ENCODE peak calls at places on chromosome 5, in eight cellular contexts. K is adrenal gland, J is spleen, G is ovary, N is breast epithelium, T is body of pancreas, R is testis, C is tibial nerve. D is an unnamed sample.

GRCh38 chr5:4614088-4614487 is 526.0 kb upstream of the ADAMTS16 start:
- DNase-seq in C (no peak), R (no peak), J (no peak), K (no peak), T (no peak), G (no peak), N (no peak), D (no peak)

GRCh38 chr5:73149540-73149939 is 23.5 kb upstream of the TMEM174 start:
- DNase-seq in T (no peak), J (no peak), R (no peak), G (no peak), K (no peak), N (no peak), C (no peak), D (no peak)

GRCh38 chr5:124986170-124986569 is 239.7 kb upstream of the ZNF608 start:
- DNase-seq in C (no peak), G (no peak), J (no peak), N (no peak), K (no peak), R (no peak), T (no peak), D (no peak)

GRCh38 chr5:148791334-148791667 is 35.1 kb upstream of the ADRB2 start:
- DNase-seq in T (no peak), C (no peak), G (no peak), K (no peak), R (no peak), N (no peak), J (no peak), D (no peak)

GRCh38 chr5:151697452-151697851 is 10.7 kb upstream of the SPARC start:
- DNase-seq in C (no peak), J (no peak), N (no peak), R (no peak), K (no peak), T (no peak), G (no peak), D (no peak)

GRCh38 chr5:145762833-145763232 is 72.3 kb downstream of the PRELID2 start:
- DNase-seq in C (no peak), K (no peak), R (no peak), T (no peak), J (no peak), N (no peak), G (no peak), D (no peak)

GRCh38 chr5:68419637-68420452 is 204.3 kb downstream of the PIK3R1 start:
- DNase-seq in C (peak), R (no peak), N (no peak), T (no peak), K (peak), G (peak), J (no peak), D (peak)

GRCh38 chr5:169647566-169647965 is 10.5 kb downstream of the DOCK2 start:
- DNase-seq in R (no peak), G (no peak), C (no peak), K (no peak), T (no peak), J (no peak), N (no peak), D (no peak)

GRCh38 chr5:111463304-111463703 is 49.0 kb downstream of the STARD4 start:
- DNase-seq in G (no peak), K (no peak), C (no peak), R (no peak), N (no peak), T (no peak), J (no peak), D (no peak)

GRCh38 chr5:111223086-111223789 is 946 bp upstream of the CAMK4 start:
- DNase-seq in J (no peak), N (no peak), C (no peak), K (no peak), T (no peak), R (no peak), G (no peak), D (no peak)

GRCh38 chr5:127088226-127088625 is 14.9 kb upstream of the C5orf63 start:
- DNase-seq in T (no peak), N (no peak), G (no peak), J (no peak), C (no peak), R (no peak), K (no peak), D (no peak)

GRCh38 chr5:155726267-155726666 is 600.7 kb upstream of the SGCD start:
- DNase-seq in R (peak), J (no peak), K (peak), C (peak), N (no peak), G (peak), T (no peak), D (peak)

GRCh38 chr5:137142371-137143243 is 356.5 kb downstream of the SPOCK1 start:
- DNase-seq in N (peak), K (peak), G (no peak), C (peak), T (no peak), R (peak), J (no peak), D (peak)

GRCh38 chr5:175305251-175305650 is 138.7 kb downstream of the DRD1 start:
- DNase-seq in R (no peak), C (no peak), J (no peak), K (no peak), G (no peak), T (no peak), N (no peak), D (no peak)

GRCh38 chr5:8070138-8070537 is 201.2 kb downstream of the MTRR start:
- DNase-seq in N (no peak), T (no peak), K (no peak), J (no peak), G (no peak), R (no peak), C (no peak), D (no peak)

GRCh38 chr5:51732304-51732703 is 349.1 kb downstream of the ISL1 start:
- DNase-seq in R (no peak), J (no peak), N (no peak), C (no peak), G (no peak), K (peak), T (no peak), D (no peak)

GRCh38 chr5:151107738-151108520 is 27.1 kb upstream of the TNIP1 start:
- DNase-seq in N (peak), T (peak), G (no peak), R (peak), C (no peak), J (peak), K (no peak), D (peak)

GRCh38 chr5:115875447-115875846 is 33.7 kb downstream of the AP3S1 start:
- DNase-seq in C (no peak), R (no peak), J (no peak), T (no peak), N (no peak), K (no peak), G (no peak), D (no peak)

GRCh38 chr5:78797945-78798731 is 149.6 kb upstream of the LHFPL2 start:
- DNase-seq in J (no peak), R (no peak), T (no peak), G (peak), N (no peak), C (no peak), K (no peak), D (no peak)

GRCh38 chr5:130912088-130912487 is 253.0 kb downstream of the HINT1 start:
- DNase-seq in J (no peak), C (no peak), N (no peak), G (no peak), K (no peak), R (no peak), T (no peak), D (no peak)

GRCh38 chr5:175885813-175886212 is 14.4 kb downstream of the CPLX2 start:
- DNase-seq in G (no peak), N (no peak), R (no peak), K (no peak), T (no peak), J (no peak), C (no peak), D (no peak)

GRCh38 chr5:89255845-89256463 is 373.0 kb upstream of the MEF2C start:
- DNase-seq in N (no peak), K (no peak), G (no peak), R (no peak), J (no peak), C (no peak), T (no peak), D (no peak)

GRCh38 chr5:83281658-83282057 is 189.9 kb upstream of the VCAN start:
- DNase-seq in T (no peak), K (no peak), C (no peak), R (no peak), G (no peak), J (no peak), N (no peak), D (no peak)

DNA sequence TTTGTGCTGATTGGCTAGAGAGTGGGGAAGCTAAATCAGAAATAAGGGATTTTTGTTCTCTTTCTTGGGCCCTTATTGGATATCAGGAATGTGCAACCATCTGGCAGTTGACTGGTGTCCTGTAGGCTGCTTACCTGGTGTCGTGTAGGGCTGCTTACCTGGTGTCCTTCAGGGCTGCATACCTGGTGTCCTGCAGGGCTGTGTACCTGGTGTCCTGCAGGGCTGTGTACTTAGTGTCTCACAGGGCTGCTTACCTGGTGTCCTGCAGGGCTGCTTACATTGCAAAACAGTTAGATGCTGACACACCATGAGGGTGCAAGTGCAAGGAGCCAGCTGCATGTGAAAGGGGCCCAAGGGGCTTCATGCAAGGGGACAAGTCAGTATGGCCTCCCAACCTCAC is 249.3 kb downstream of the ICE1 start:
- DNase-seq in C (no peak), J (no peak), K (no peak), R (no peak), T (no peak), G (no peak), N (no peak), D (no peak)
- TF ChIP-seq CTCF in C (no peak), J (no peak), K (no peak), R (no peak), T (no peak), G (no peak), N (no peak), D (no peak)

GRCh38 chr5:55154893-55155292 is 5.1 kb upstream of the GPX8 start:
- DNase-seq in G (no peak), C (no peak), R (no peak), J (no peak), N (no peak), T (no peak), K (no peak), D (no peak)

GRCh38 chr5:55159763-55160492 is at the start of gene GPX8:
- DNase-seq in N (no peak), R (peak), G (peak), J (no peak), K (peak), T (no peak), C (peak), D (peak)

GRCh38 chr5:55160493-55161209 is 680 bp downstream of the GPX8 start:
- DNase-seq in N (peak), G (peak), R (peak), K (peak), J (no peak), T (peak), C (peak), D (peak)
- TF ChIP-seq POLR2A in N (no peak), G (no peak), R (no peak), K (peak), J (no peak), T (no peak), C (no peak), D (no peak)

DNA sequence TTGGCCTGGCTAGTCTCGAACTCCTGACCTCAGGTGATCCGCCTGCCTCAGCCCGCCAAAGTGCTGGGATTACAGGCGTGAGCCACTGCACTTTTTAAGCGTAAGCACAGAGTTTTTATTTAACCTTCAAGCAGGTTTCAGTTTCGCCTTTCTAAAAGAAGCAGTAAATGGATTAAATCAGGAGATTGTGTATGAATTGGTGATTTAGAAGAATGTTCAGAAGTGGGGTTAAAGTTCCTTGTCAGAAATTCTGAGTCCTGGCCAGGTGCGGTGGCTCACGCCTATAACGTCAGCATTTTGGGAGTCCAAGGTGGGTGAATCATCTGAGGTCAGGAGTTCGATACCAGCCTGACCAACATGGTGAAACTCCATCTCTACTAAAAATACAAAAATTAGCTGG is 12.2 kb downstream of the HSPA4 start:
- DNase-seq in K (no peak), N (no peak), C (no peak), T (no peak), R (no peak), J (no peak), G (no peak), D (no peak)
- H3K27ac ChIP-seq in K (no peak), N (no peak), C (no peak), T (no peak), R (peak), J (no peak), G (no peak), D (no peak)

GRCh38 chr5:113514263-113514590 is 733 bp downstream of the YTHDC2 start:
- DNase-seq in R (no peak), K (peak), J (no peak), G (no peak), N (no peak), C (no peak), T (no peak), D (no peak)

GRCh38 chr5:113510836-113511451 is 2.5 kb upstream of the YTHDC2 start:
- DNase-seq in J (no peak), G (no peak), N (no peak), T (no peak), C (no peak), K (no peak), R (no peak), D (no peak)

GRCh38 chr5:113512341-113512740 is 1.2 kb upstream of the YTHDC2 start:
- DNase-seq in T (no peak), K (no peak), G (no peak), R (no peak), C (no peak), J (no peak), N (no peak), D (no peak)

GRCh38 chr5:113508756-113509155 is 4.7 kb upstream of the YTHDC2 start:
- DNase-seq in C (no peak), R (no peak), J (no peak), N (no peak), T (no peak), K (no peak), G (no peak), D (no peak)

DNA sequence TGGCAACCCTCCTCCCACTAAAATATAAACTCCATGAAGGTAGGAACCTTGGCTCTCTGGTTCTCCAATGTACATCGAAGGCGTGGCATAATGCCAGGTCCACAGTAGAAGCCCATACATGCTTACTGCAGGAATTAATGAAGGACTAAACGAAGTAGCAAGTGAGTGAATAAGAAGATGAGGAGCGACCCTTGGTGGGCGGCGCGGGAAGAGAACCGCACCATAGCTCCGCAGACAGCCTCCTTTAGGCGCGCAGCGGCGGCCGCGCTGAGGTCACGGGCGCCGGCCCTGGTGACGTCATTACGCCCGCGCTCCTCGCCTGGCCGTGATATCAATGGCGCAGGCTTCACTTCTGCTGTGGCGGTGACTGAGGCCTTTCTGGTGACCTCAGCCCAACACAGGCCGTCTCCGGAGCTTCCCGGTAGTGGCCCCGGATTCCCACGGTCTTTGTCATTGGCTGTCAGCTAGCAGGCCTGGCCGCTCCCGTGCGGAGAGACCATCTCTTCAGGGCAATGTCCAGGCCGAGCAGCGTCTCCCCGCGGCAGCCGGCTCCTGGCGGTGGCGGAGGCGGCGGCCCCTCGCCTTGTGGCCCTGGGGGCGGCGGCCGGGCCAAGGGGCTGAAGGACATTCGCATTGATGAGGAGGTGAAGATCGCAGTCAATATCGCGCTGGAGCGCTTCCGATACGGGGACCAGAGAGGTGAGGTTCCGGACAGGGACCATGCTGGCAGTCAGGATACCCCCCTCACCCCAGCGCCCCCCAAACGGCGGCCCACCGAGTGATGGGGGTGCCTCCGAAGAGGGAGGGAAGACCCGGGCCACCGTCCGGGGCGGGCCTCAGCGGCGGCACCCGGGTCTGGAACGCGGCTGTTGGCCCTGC is at the start of gene YTHDC2:
- DNase-seq in C (peak), N (peak), J (peak), K (peak), R (peak), T (peak), G (peak), D (peak)
- TF ChIP-seq CTCF in C (no peak), N (no peak), J (no peak), K (no peak), R (no peak), T (no peak), G (peak), D (no peak)

DNA sequence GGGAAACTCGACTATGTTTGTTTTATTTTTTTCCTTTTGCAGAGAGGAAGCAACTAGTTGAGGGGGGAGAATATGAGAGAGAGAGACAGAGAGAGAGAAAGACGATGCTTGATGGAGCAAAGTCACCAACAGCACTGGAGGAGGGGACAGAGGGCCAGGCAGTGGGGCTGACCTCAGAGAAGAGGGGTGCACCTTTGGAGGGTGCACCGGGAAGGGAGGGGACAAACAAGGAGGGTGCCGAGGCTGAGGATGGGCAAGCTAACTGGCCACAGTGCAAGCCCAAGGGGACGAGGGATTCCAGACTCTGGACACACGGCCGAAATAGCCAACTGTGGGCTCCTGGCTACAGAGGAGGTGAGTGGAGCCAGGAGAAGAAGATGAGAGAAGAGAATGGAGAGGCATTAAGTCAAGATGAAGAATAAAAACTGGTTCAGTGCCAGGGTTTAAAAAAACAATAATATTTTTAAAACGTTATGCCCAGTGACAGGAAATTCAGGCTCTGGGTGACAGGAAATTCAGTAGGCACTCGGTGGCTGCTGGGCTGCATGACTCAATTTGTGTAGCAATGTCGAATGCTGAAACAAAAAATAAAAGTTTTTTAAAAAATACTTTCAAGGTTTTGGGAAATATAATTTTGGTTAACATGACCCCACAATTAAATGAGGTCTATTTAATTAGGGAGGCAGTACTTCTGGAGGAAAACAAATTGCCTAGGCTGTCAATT is 13.3 kb upstream of the GLRX start:
- DNase-seq in K (peak), T (no peak), G (no peak), N (no peak), R (no peak), J (peak), C (no peak), D (no peak)
- TF ChIP-seq POLR2A in K (no peak), T (no peak), G (no peak), N (no peak), R (no peak), J (no peak), C (no peak), D (no peak)

GRCh38 chr5:65059681-65060598 is 291.2 kb downstream of the CWC27 start:
- DNase-seq in G (no peak), C (no peak), T (no peak), N (no peak), J (no peak), K (no peak), R (no peak), D (no peak)

GRCh38 chr5:65065112-65065511 is 296.4 kb downstream of the CWC27 start:
- DNase-seq in K (no peak), J (no peak), C (no peak), T (no peak), N (no peak), R (no peak), G (no peak), D (no peak)

GRCh38 chr5:65061974-65062353 is 293.2 kb downstream of the CWC27 start:
- DNase-seq in K (no peak), R (no peak), T (no peak), C (no peak), G (no peak), J (no peak), N (no peak), D (no peak)

GRCh38 chr5:65061250-65061973 is 292.7 kb downstream of the CWC27 start:
- DNase-seq in J (peak), C (no peak), G (no peak), K (no peak), N (peak), R (no peak), T (no peak), D (peak)

GRCh38 chr5:65062684-65063083 is 294.0 kb downstream of the CWC27 start:
- DNase-seq in C (peak), N (no peak), G (no peak), T (no peak), R (peak), K (peak), J (no peak), D (peak)
- H3K27ac ChIP-seq in C (no peak), N (peak), G (no peak), T (no peak), R (no peak), K (no peak), J (peak), D (peak)

GRCh38 chr5:3234566-3234965 is 361.1 kb upstream of the IRX1 start:
- DNase-seq in J (no peak), C (no peak), G (no peak), K (no peak), T (no peak), N (no peak), R (no peak), D (no peak)

GRCh38 chr5:3237276-3237868 is 358.3 kb upstream of the IRX1 start:
- DNase-seq in K (no peak), J (no peak), T (no peak), G (no peak), N (no peak), C (no peak), R (no peak), D (no peak)
- TF ChIP-seq CTCF in K (no peak), J (no peak), T (no peak), G (no peak), N (no peak), C (no peak), R (no peak), D (no peak)

GRCh38 chr5:178207917-178208280 is 3.6 kb downstream of the HNRNPAB start:
- DNase-seq in R (no peak), T (no peak), K (no peak), N (no peak), J (peak), G (no peak), C (no peak), D (no peak)
- TF ChIP-seq POLR2A in R (no peak), T (no peak), K (no peak), N (no peak), J (no peak), G (no peak), C (no peak), D (no peak)

D was measured in thyroid gland.